ENCODE peak calls at places on chromosomes 16 and 17, in eight cellular contexts. One of them, this sample, is unnamed.
A peak's percentile ranks its signal among the peaks of the same experiment; 100 is the strongest.

GRCh38 chr17:40015005-40015997 is at the start of gene CSF3:
- DNase-seq in heart right ventricle: no peak
- DNase-seq in heart left ventricle: no peak
- DNase-seq in CD8-positive, alpha-beta T cell: no peak
- DNase-seq in esophagus muscularis mucosa: no peak
- DNase-seq in mesenchymal stem cell: no peak
- DNase-seq in thyroid gland: no peak
- DNase-seq in thoracic aorta: no peak
- DNase-seq in this sample: no peak

GRCh38 chr17:74810699-74811485 is 34.7 kb upstream of the NAT9 start:
- DNase-seq in heart right ventricle: no peak
- DNase-seq in heart left ventricle: no peak
- DNase-seq in CD8-positive, alpha-beta T cell: no peak
- DNase-seq in esophagus muscularis mucosa: no peak
- DNase-seq in mesenchymal stem cell: no peak
- DNase-seq in thyroid gland: peak; percentile 68
- DNase-seq in thoracic aorta: no peak
- DNase-seq in this sample: no peak

GRCh38 chr16:86338403-86339115 is 171.8 kb upstream of the FOXF1 start:
- DNase-seq in heart right ventricle: no peak
- DNase-seq in heart left ventricle: peak; percentile 51
- DNase-seq in CD8-positive, alpha-beta T cell: no peak
- DNase-seq in esophagus muscularis mucosa: no peak
- DNase-seq in mesenchymal stem cell: no peak
- DNase-seq in thyroid gland: no peak
- DNase-seq in thoracic aorta: no peak
- DNase-seq in this sample: no peak

GRCh38 chr16:65534121-65534528 is 412.3 kb upstream of the CDH11 start:
- DNase-seq in heart right ventricle: no peak
- DNase-seq in heart left ventricle: no peak
- DNase-seq in CD8-positive, alpha-beta T cell: no peak
- DNase-seq in esophagus muscularis mucosa: peak; percentile 53
- DNase-seq in mesenchymal stem cell: no peak
- DNase-seq in thyroid gland: no peak
- DNase-seq in thoracic aorta: no peak
- DNase-seq in this sample: no peak

GRCh38 chr17:73786286-73786743 is 142.1 kb upstream of the SDK2 start:
- DNase-seq in heart right ventricle: no peak
- DNase-seq in heart left ventricle: no peak
- DNase-seq in CD8-positive, alpha-beta T cell: no peak
- DNase-seq in esophagus muscularis mucosa: no peak
- DNase-seq in mesenchymal stem cell: no peak
- DNase-seq in thyroid gland: no peak
- DNase-seq in thoracic aorta: no peak
- DNase-seq in this sample: no peak

GRCh38 chr17:3544365-3544764 is 13.2 kb downstream of the TRPV3 start:
- DNase-seq in heart right ventricle: no peak
- DNase-seq in heart left ventricle: no peak
- DNase-seq in CD8-positive, alpha-beta T cell: no peak
- DNase-seq in esophagus muscularis mucosa: no peak
- DNase-seq in mesenchymal stem cell: no peak
- DNase-seq in thyroid gland: no peak
- DNase-seq in thoracic aorta: no peak
- DNase-seq in this sample: no peak

GRCh38 chr17:46876353-46876887 is 25.0 kb downstream of the WNT9B start:
- DNase-seq in heart right ventricle: no peak
- DNase-seq in heart left ventricle: no peak
- DNase-seq in CD8-positive, alpha-beta T cell: no peak
- DNase-seq in esophagus muscularis mucosa: no peak
- DNase-seq in mesenchymal stem cell: no peak
- DNase-seq in thyroid gland: peak; percentile 76
- DNase-seq in thoracic aorta: no peak
- DNase-seq in this sample: no peak

GRCh38 chr16:1048442-1049112 is 24.0 kb upstream of the SSTR5 start:
- DNase-seq in heart right ventricle: peak; percentile 71
- DNase-seq in heart left ventricle: peak; percentile 86
- DNase-seq in CD8-positive, alpha-beta T cell: no peak
- DNase-seq in esophagus muscularis mucosa: no peak
- DNase-seq in mesenchymal stem cell: peak; percentile 9
- DNase-seq in thyroid gland: no peak
- DNase-seq in thoracic aorta: no peak
- DNase-seq in this sample: no peak

GRCh38 chr16:74774223-74775139 is at the start of gene FA2H:
- DNase-seq in heart right ventricle: peak; percentile 25
- DNase-seq in heart left ventricle: peak; percentile 77
- DNase-seq in CD8-positive, alpha-beta T cell: peak; percentile 47
- DNase-seq in esophagus muscularis mucosa: peak; percentile 74
- DNase-seq in mesenchymal stem cell: peak; percentile 39
- DNase-seq in thyroid gland: peak; percentile 96
- DNase-seq in thoracic aorta: no peak
- DNase-seq in this sample: no peak

GRCh38 chr16:733382-734207 is 6.7 kb downstream of the HAGHL start:
- DNase-seq in heart right ventricle: no peak
- DNase-seq in heart left ventricle: no peak
- DNase-seq in CD8-positive, alpha-beta T cell: peak; percentile 41
- DNase-seq in esophagus muscularis mucosa: no peak
- DNase-seq in mesenchymal stem cell: no peak
- DNase-seq in thyroid gland: no peak
- DNase-seq in thoracic aorta: no peak
- DNase-seq in this sample: no peak

GRCh38 chr16:3902731-3903130 is 22.2 kb upstream of the CREBBP start:
- DNase-seq in heart right ventricle: no peak
- DNase-seq in heart left ventricle: no peak
- DNase-seq in CD8-positive, alpha-beta T cell: no peak
- DNase-seq in esophagus muscularis mucosa: no peak
- DNase-seq in mesenchymal stem cell: no peak
- DNase-seq in thyroid gland: no peak
- DNase-seq in thoracic aorta: no peak
- DNase-seq in this sample: no peak

GRCh38 chr17:5182597-5183409 is 8.9 kb downstream of the ZNF594 start:
- DNase-seq in heart right ventricle: no peak
- DNase-seq in heart left ventricle: no peak
- DNase-seq in CD8-positive, alpha-beta T cell: no peak
- DNase-seq in esophagus muscularis mucosa: no peak
- DNase-seq in mesenchymal stem cell: no peak
- DNase-seq in thyroid gland: no peak
- DNase-seq in thoracic aorta: no peak
- DNase-seq in this sample: no peak

GRCh38 chr17:5181509-5182305 is 10.0 kb downstream of the ZNF594 start:
- DNase-seq in heart right ventricle: no peak
- DNase-seq in heart left ventricle: no peak
- DNase-seq in CD8-positive, alpha-beta T cell: no peak
- DNase-seq in esophagus muscularis mucosa: no peak
- DNase-seq in mesenchymal stem cell: no peak
- DNase-seq in thyroid gland: no peak
- DNase-seq in thoracic aorta: no peak
- DNase-seq in this sample: no peak

GRCh38 chr17:5184284-5184683 is 7.4 kb downstream of the ZNF594 start:
- DNase-seq in heart right ventricle: no peak
- DNase-seq in heart left ventricle: no peak
- DNase-seq in CD8-positive, alpha-beta T cell: peak; percentile 33
- DNase-seq in esophagus muscularis mucosa: no peak
- DNase-seq in mesenchymal stem cell: no peak
- DNase-seq in thyroid gland: no peak
- DNase-seq in thoracic aorta: no peak
- DNase-seq in this sample: no peak

GRCh38 chr17:5183410-5183793 is 8.3 kb downstream of the ZNF594 start:
- DNase-seq in heart right ventricle: no peak
- DNase-seq in heart left ventricle: no peak
- DNase-seq in CD8-positive, alpha-beta T cell: no peak
- DNase-seq in esophagus muscularis mucosa: no peak
- DNase-seq in mesenchymal stem cell: no peak
- DNase-seq in thyroid gland: no peak
- DNase-seq in thoracic aorta: no peak
- DNase-seq in this sample: no peak

GRCh38 chr17:5179003-5179402 is 12.7 kb downstream of the ZNF594 start:
- DNase-seq in heart right ventricle: no peak
- DNase-seq in heart left ventricle: no peak
- DNase-seq in CD8-positive, alpha-beta T cell: no peak
- DNase-seq in esophagus muscularis mucosa: no peak
- DNase-seq in mesenchymal stem cell: no peak
- DNase-seq in thyroid gland: no peak
- DNase-seq in thoracic aorta: no peak
- DNase-seq in this sample: no peak
- H3K9me3 ChIP-seq in heart right ventricle: peaks cover 100% of the 10 kb centered on the region
- H3K9me3 ChIP-seq in heart left ventricle: peaks cover 91% of the 10 kb centered on the region
- H3K9me3 ChIP-seq in CD8-positive, alpha-beta T cell: peaks cover 37% of the 10 kb centered on the region
- H3K9me3 ChIP-seq in esophagus muscularis mucosa: peaks cover 41% of the 10 kb centered on the region
- H3K9me3 ChIP-seq in mesenchymal stem cell: peaks cover 86% of the 10 kb centered on the region
- H3K9me3 ChIP-seq in thyroid gland: peaks cover 25% of the 10 kb centered on the region
- H3K9me3 ChIP-seq in thoracic aorta: peaks cover 83% of the 10 kb centered on the region
- H3K9me3 ChIP-seq in this sample: peaks cover 68% of the 10 kb centered on the region

DNA sequence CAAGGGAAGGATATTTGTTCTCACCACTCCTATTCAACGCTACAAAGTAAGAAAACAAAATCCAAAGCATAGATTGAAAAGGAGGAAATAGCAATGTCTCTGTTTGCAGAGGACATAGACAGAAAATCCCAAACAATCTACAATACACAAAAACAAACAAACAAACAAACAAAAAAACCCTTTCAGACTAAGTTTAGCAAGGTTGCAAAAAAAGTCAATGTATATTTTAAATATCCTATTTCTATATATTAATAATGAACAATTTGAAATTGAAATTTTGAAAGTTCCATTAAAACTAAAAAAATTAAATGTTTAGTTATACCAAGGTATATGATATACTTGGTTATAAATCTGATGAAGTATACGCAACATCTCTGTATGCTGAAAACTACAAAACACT is 37.2 kb downstream of the MYH10 start:
- DNase-seq in heart right ventricle: no peak
- DNase-seq in heart left ventricle: no peak
- DNase-seq in CD8-positive, alpha-beta T cell: no peak
- DNase-seq in esophagus muscularis mucosa: no peak
- DNase-seq in mesenchymal stem cell: no peak
- DNase-seq in thyroid gland: no peak
- DNase-seq in thoracic aorta: no peak
- DNase-seq in this sample: no peak
- H3K9me3 ChIP-seq in heart right ventricle: no peaks in the 10 kb centered on the region
- H3K9me3 ChIP-seq in heart left ventricle: no peaks in the 10 kb centered on the region
- H3K9me3 ChIP-seq in CD8-positive, alpha-beta T cell: no peaks in the 10 kb centered on the region
- H3K9me3 ChIP-seq in esophagus muscularis mucosa: no peaks in the 10 kb centered on the region
- H3K9me3 ChIP-seq in mesenchymal stem cell: no peaks in the 10 kb centered on the region
- H3K9me3 ChIP-seq in thyroid gland: no peaks in the 10 kb centered on the region
- H3K9me3 ChIP-seq in thoracic aorta: no peaks in the 10 kb centered on the region
- H3K9me3 ChIP-seq in this sample: no peaks in the 10 kb centered on the region

GRCh38 chr17:22514767-22515320 is 822.5 kb downstream of the KCNJ18 start:
- DNase-seq in heart right ventricle: no peak
- DNase-seq in heart left ventricle: no peak
- DNase-seq in CD8-positive, alpha-beta T cell: no peak
- DNase-seq in esophagus muscularis mucosa: no peak
- DNase-seq in mesenchymal stem cell: no peak
- DNase-seq in thyroid gland: no peak
- DNase-seq in thoracic aorta: no peak
- DNase-seq in this sample: no peak
- H3K9me3 ChIP-seq in heart right ventricle: peaks cover 4% of the 10 kb centered on the region
- H3K9me3 ChIP-seq in heart left ventricle: no peaks in the 10 kb centered on the region
- H3K9me3 ChIP-seq in CD8-positive, alpha-beta T cell: no peaks in the 10 kb centered on the region
- H3K9me3 ChIP-seq in esophagus muscularis mucosa: no peaks in the 10 kb centered on the region
- H3K9me3 ChIP-seq in mesenchymal stem cell: no peaks in the 10 kb centered on the region
- H3K9me3 ChIP-seq in thyroid gland: no peaks in the 10 kb centered on the region
- H3K9me3 ChIP-seq in thoracic aorta: no peaks in the 10 kb centered on the region
- H3K9me3 ChIP-seq in this sample: peaks cover 56% of the 10 kb centered on the region

GRCh38 chr17:27088767-27089078 is 205.2 kb upstream of the WSB1 start:
- DNase-seq in heart right ventricle: no peak
- DNase-seq in heart left ventricle: no peak
- DNase-seq in CD8-positive, alpha-beta T cell: no peak
- DNase-seq in esophagus muscularis mucosa: no peak
- DNase-seq in mesenchymal stem cell: no peak
- DNase-seq in thyroid gland: no peak
- DNase-seq in thoracic aorta: no peak
- DNase-seq in this sample: no peak

GRCh38 chr17:27083408-27084185 is 210.3 kb upstream of the WSB1 start:
- DNase-seq in heart right ventricle: no peak
- DNase-seq in heart left ventricle: no peak
- DNase-seq in CD8-positive, alpha-beta T cell: no peak
- DNase-seq in esophagus muscularis mucosa: no peak
- DNase-seq in mesenchymal stem cell: no peak
- DNase-seq in thyroid gland: no peak
- DNase-seq in thoracic aorta: no peak
- DNase-seq in this sample: no peak

GRCh38 chr17:27085517-27085916 is 208.4 kb upstream of the WSB1 start:
- DNase-seq in heart right ventricle: no peak
- DNase-seq in heart left ventricle: no peak
- DNase-seq in CD8-positive, alpha-beta T cell: no peak
- DNase-seq in esophagus muscularis mucosa: no peak
- DNase-seq in mesenchymal stem cell: no peak
- DNase-seq in thyroid gland: no peak
- DNase-seq in thoracic aorta: no peak
- DNase-seq in this sample: no peak

GRCh38 chr17:27087935-27088766 is 205.8 kb upstream of the WSB1 start:
- DNase-seq in heart right ventricle: no peak
- DNase-seq in heart left ventricle: no peak
- DNase-seq in CD8-positive, alpha-beta T cell: no peak
- DNase-seq in esophagus muscularis mucosa: no peak
- DNase-seq in mesenchymal stem cell: no peak
- DNase-seq in thyroid gland: no peak
- DNase-seq in thoracic aorta: no peak
- DNase-seq in this sample: no peak

GRCh38 chr17:27086526-27086925 is 207.4 kb upstream of the WSB1 start:
- DNase-seq in heart right ventricle: no peak
- DNase-seq in heart left ventricle: no peak
- DNase-seq in CD8-positive, alpha-beta T cell: no peak
- DNase-seq in esophagus muscularis mucosa: no peak
- DNase-seq in mesenchymal stem cell: no peak
- DNase-seq in thyroid gland: no peak
- DNase-seq in thoracic aorta: no peak
- DNase-seq in this sample: no peak
- H3K9me3 ChIP-seq in heart right ventricle: no peaks in the 10 kb centered on the region
- H3K9me3 ChIP-seq in heart left ventricle: no peaks in the 10 kb centered on the region
- H3K9me3 ChIP-seq in CD8-positive, alpha-beta T cell: no peaks in the 10 kb centered on the region
- H3K9me3 ChIP-seq in esophagus muscularis mucosa: no peaks in the 10 kb centered on the region
- H3K9me3 ChIP-seq in mesenchymal stem cell: no peaks in the 10 kb centered on the region
- H3K9me3 ChIP-seq in thyroid gland: no peaks in the 10 kb centered on the region
- H3K9me3 ChIP-seq in thoracic aorta: no peaks in the 10 kb centered on the region
- H3K9me3 ChIP-seq in this sample: peaks cover 41% of the 10 kb centered on the region

GRCh38 chr17:6927290-6927844 is 68.5 kb upstream of the ALOX12 start:
- DNase-seq in heart right ventricle: no peak
- DNase-seq in heart left ventricle: no peak
- DNase-seq in CD8-positive, alpha-beta T cell: no peak
- DNase-seq in esophagus muscularis mucosa: no peak
- DNase-seq in mesenchymal stem cell: peak; percentile 47
- DNase-seq in thyroid gland: no peak
- DNase-seq in thoracic aorta: no peak
- DNase-seq in this sample: peak; percentile 6
- H3K9me3 ChIP-seq in heart right ventricle: peaks cover 3% of the 10 kb centered on the region
- H3K9me3 ChIP-seq in heart left ventricle: no peaks in the 10 kb centered on the region
- H3K9me3 ChIP-seq in CD8-positive, alpha-beta T cell: no peaks in the 10 kb centered on the region
- H3K9me3 ChIP-seq in esophagus muscularis mucosa: no peaks in the 10 kb centered on the region
- H3K9me3 ChIP-seq in mesenchymal stem cell: peaks cover 5% of the 10 kb centered on the region
- H3K9me3 ChIP-seq in thyroid gland: no peaks in the 10 kb centered on the region
- H3K9me3 ChIP-seq in thoracic aorta: no peaks in the 10 kb centered on the region
- H3K9me3 ChIP-seq in this sample: peaks cover 3% of the 10 kb centered on the region

This sample was measured in AG04450.